ENCODE peak calls at places on chromosomes 3 and 15, in nine cellular contexts. J is esophagus squamous epithelium, V is suprapubic skin, D is ovary, L is A549, C is IMR-90, T is uterus, U is HepG2, X is erythroblast. Q is an unnamed sample.

GRCh38 chr15:93917181-93917580 is 314.2 kb upstream of the MCTP2 start:
- DNase-seq in V (no peak), L (no peak), T (no peak), D (no peak), C (no peak), J (no peak), U (no peak), X (no peak), Q (no peak)

GRCh38 chr3:120763601-120764000 is 21.1 kb downstream of the GTF2E1 start:
- DNase-seq in C (no peak), T (no peak), U (no peak), J (no peak), V (no peak), D (no peak), L (no peak), X (no peak), Q (no peak)

GRCh38 chr3:67028385-67028784 is 30.3 kb downstream of the KBTBD8 start:
- DNase-seq in J (no peak), D (no peak), U (no peak), T (no peak), X (no peak), C (no peak), V (no peak), L (no peak), Q (no peak)

GRCh38 chr3:72906154-72906553 is 18.3 kb downstream of the GXYLT2 start:
- DNase-seq in D (no peak), X (no peak), J (no peak), V (no peak), C (no peak), L (no peak), T (no peak), U (no peak), Q (no peak)

GRCh38 chr3:136624894-136625815 is 127.0 kb downstream of the STAG1 start:
- DNase-seq in U (peak; percentile 90), J (no peak), V (no peak), C (no peak), D (no peak), X (no peak), T (no peak), L (peak; percentile 27), Q (no peak)

GRCh38 chr3:101829066-101829830 is 20.1 kb upstream of the NFKBIZ start:
- DNase-seq in J (no peak), U (no peak), D (peak; percentile 70), V (no peak), T (peak; percentile 84), X (no peak), C (peak; percentile 85), L (no peak), Q (peak; percentile 85)

GRCh38 chr3:114428173-114428606 is 134.4 kb downstream of the TIGIT start:
- DNase-seq in D (no peak), L (no peak), X (no peak), J (no peak), C (no peak), U (no peak), T (no peak), V (no peak), Q (no peak)

GRCh38 chr3:51887620-51888019 is 12.2 kb upstream of the IQCF5 start:
- DNase-seq in X (no peak), C (no peak), U (no peak), V (no peak), T (no peak), J (no peak), L (no peak), D (no peak), Q (no peak)

GRCh38 chr15:45199136-45199810 is 11.5 kb upstream of the SHF start:
- DNase-seq in L (no peak), D (no peak), V (no peak), U (peak; percentile 15), J (no peak), X (peak; percentile 53), C (no peak), T (no peak), Q (no peak)

GRCh38 chr3:42589382-42590109 is 1.1 kb upstream of the SS18L2 start:
- DNase-seq in T (no peak), C (no peak), U (no peak), J (no peak), D (peak; percentile 31), L (no peak), X (no peak), V (no peak), Q (peak; percentile 75)

GRCh38 chr15:29449136-29449535 is 179.5 kb upstream of the NSMCE3 start:
- DNase-seq in X (no peak), L (no peak), D (no peak), C (no peak), V (no peak), J (no peak), U (no peak), T (no peak), Q (no peak)

GRCh38 chr15:33126559-33127290 is 67.8 kb downstream of the FMN1 start:
- DNase-seq in L (peak; percentile 33), C (peak; percentile 98), U (peak; percentile 9), V (peak; percentile 82), D (peak; percentile 34), T (peak; percentile 24), J (no peak), X (peak; percentile 48), Q (no peak)

GRCh38 chr3:144643778-144644191 is 672.2 kb downstream of the DIPK2A start:
- DNase-seq in C (peak; percentile 61), T (no peak), D (no peak), L (no peak), V (no peak), U (no peak), X (no peak), J (no peak), Q (no peak)

GRCh38 chr3:71584216-71585061 is 911 bp upstream of the FOXP1 start:
- DNase-seq in D (peak; percentile 68), T (peak; percentile 66), V (peak; percentile 82), L (no peak), U (peak; percentile 68), J (no peak), X (peak; percentile 67), C (peak; percentile 61), Q (peak; percentile 84)

GRCh38 chr15:99432271-99433025 is 133.3 kb upstream of the MEF2A start:
- DNase-seq in V (peak; percentile 75), T (peak; percentile 13), X (no peak), D (peak; percentile 18), L (no peak), J (no peak), U (no peak), C (no peak), Q (peak; percentile 70)

GRCh38 chr15:75176404-75176761 is 25.3 kb upstream of the C15orf39 start:
- DNase-seq in C (no peak), X (no peak), J (no peak), T (no peak), L (no peak), U (peak; percentile 32), V (no peak), D (peak; percentile 18), Q (no peak)

GRCh38 chr3:173945081-173945652 is 547.6 kb downstream of the NLGN1 start:
- DNase-seq in D (no peak), T (no peak), U (no peak), J (no peak), V (no peak), L (no peak), X (no peak), C (no peak), Q (no peak)

GRCh38 chr3:44326515-44326914 is 12.1 kb upstream of the TCAIM start:
- DNase-seq in U (no peak), J (no peak), V (no peak), D (no peak), C (no peak), L (no peak), X (no peak), T (no peak), Q (no peak)

GRCh38 chr3:194075802-194076460 is 60.0 kb upstream of the HES1 start:
- DNase-seq in X (no peak), D (no peak), J (no peak), U (peak; percentile 86), T (no peak), L (peak; percentile 36), C (no peak), V (no peak), Q (no peak)

GRCh38 chr3:134373942-134374790 is at the start of gene AMOTL2:
- DNase-seq in D (peak; percentile 85), X (peak; percentile 29), V (peak; percentile 92), C (peak; percentile 97), T (peak; percentile 91), L (peak; percentile 90), U (peak; percentile 89), J (no peak), Q (peak; percentile 87)
- TF ChIP-seq POLR2A in D (peak; percentile 76), X (no peak), V (peak; percentile 88), C (peak; percentile 99), T (peak; percentile 57), L (peak; percentile 63), U (peak; percentile 84), J (peak; percentile 12), Q (no peak)

GRCh38 chr3:128293930-128294329 is 140.6 kb downstream of the EEFSEC start:
- DNase-seq in D (no peak), J (no peak), C (no peak), V (no peak), L (no peak), X (no peak), U (no peak), T (peak; percentile 5), Q (no peak)
- TF ChIP-seq POLR2A in D (no peak), J (no peak), C (no peak), V (no peak), L (no peak), X (no peak), U (no peak), T (no peak), Q (no peak)

GRCh38 chr15:35020974-35021373 is 32.9 kb upstream of the ZNF770 start:
- DNase-seq in X (no peak), D (no peak), J (no peak), V (no peak), C (no peak), L (no peak), T (no peak), U (no peak), Q (no peak)
- TF ChIP-seq POLR2A in X (no peak), D (no peak), J (no peak), V (no peak), C (no peak), L (no peak), T (no peak), U (no peak), Q (no peak)

GRCh38 chr3:50326182-50326541 is 1.9 kb downstream of the TUSC2 start:
- DNase-seq in J (no peak), L (no peak), D (no peak), C (no peak), X (no peak), U (no peak), T (peak; percentile 19), V (no peak), Q (peak; percentile 71)

GRCh38 chr3:50327129-50327528 is 894 bp downstream of the TUSC2 start:
- DNase-seq in D (no peak), X (no peak), J (no peak), L (no peak), T (no peak), C (no peak), U (no peak), V (no peak), Q (peak; percentile 66)

GRCh38 chr3:50325497-50326181 is 2.4 kb downstream of the TUSC2 start:
- DNase-seq in V (no peak), L (no peak), X (no peak), T (no peak), C (no peak), D (no peak), J (no peak), U (no peak), Q (peak; percentile 64)

GRCh38 chr3:50330330-50330729 is 2.3 kb upstream of the TUSC2 start:
- DNase-seq in J (no peak), T (peak; percentile 20), C (no peak), L (no peak), U (no peak), X (no peak), V (no peak), D (no peak), Q (peak; percentile 69)

GRCh38 chr3:50327943-50328691 is at the start of gene TUSC2:
- DNase-seq in L (peak; percentile 96), U (peak; percentile 95), J (peak; percentile 78), T (peak; percentile 97), V (peak; percentile 100), X (peak; percentile 97), D (peak; percentile 97), C (peak; percentile 94), Q (peak; percentile 98)
- TF ChIP-seq POLR2A in L (peak; percentile 72), U (no peak), J (peak; percentile 81), T (peak; percentile 45), V (peak; percentile 63), X (peak; percentile 86), D (peak; percentile 66), C (peak; percentile 76), Q (no peak)